ENCODE peak calls at places on chromosomes 1 and 21, in four cellular contexts. Z, M, I and D are unnamed samples.

GRCh38 chr1:158396646-158397045 is 2.6 kb downstream of the OR10T2 start:
- DNase-seq in Z (no peak), M (no peak), I (no peak), D (no peak)

GRCh38 chr1:55826413-55827080 is 611.4 kb upstream of the USP24 start:
- DNase-seq in Z (no peak), M (no peak), I (no peak), D (peak; percentile 32)

GRCh38 chr21:19049567-19049966 is 646.0 kb upstream of the TMPRSS15 start:
- DNase-seq in Z (no peak), M (no peak), I (no peak), D (peak; percentile 72)

GRCh38 chr1:204072951-204073836 is at the start of gene SOX13:
- DNase-seq in Z (peak; percentile 15), M (peak; percentile 64), I (peak; percentile 90), D (peak; percentile 80)

GRCh38 chr1:36091141-36091540 is 2.4 kb downstream of the ADPRS start:
- DNase-seq in Z (no peak), M (no peak), I (no peak), D (no peak)

GRCh38 chr1:152479792-152480595 is 30.6 kb upstream of the LCE5A start:
- DNase-seq in Z (peak; percentile 36), M (peak; percentile 49), I (peak; percentile 69), D (peak; percentile 36)

GRCh38 chr1:11806307-11806936 is 431 bp downstream of the CLCN6 start:
- DNase-seq in Z (no peak), M (no peak), I (no peak), D (peak; percentile 57)

GRCh38 chr1:169568497-169568896 is 17.8 kb downstream of the F5 start:
- DNase-seq in Z (no peak), M (no peak), I (no peak), D (no peak)

GRCh38 chr1:24048205-24048869 is 63.6 kb downstream of the MYOM3 start:
- DNase-seq in Z (peak; percentile 35), M (no peak), I (no peak), D (no peak)

GRCh38 chr1:186535388-186536133 is 74.6 kb upstream of the PDC start:
- DNase-seq in Z (peak; percentile 57), M (no peak), I (no peak), D (peak; percentile 1)

GRCh38 chr1:47231314-47232186 is 475 bp downstream of the TAL1 start:
- DNase-seq in Z (no peak), M (peak; percentile 58), I (no peak), D (peak; percentile 20)

GRCh38 chr1:246907472-246907871 is 24.3 kb downstream of the AHCTF1 start:
- DNase-seq in Z (no peak), M (no peak), I (no peak), D (peak; percentile 64)

GRCh38 chr21:29176721-29177120 is 46.3 kb downstream of the MAP3K7CL start:
- DNase-seq in Z (no peak), M (no peak), I (no peak), D (no peak)

GRCh38 chr21:32132911-32133310 is 145.9 kb downstream of the MIS18A start:
- DNase-seq in Z (no peak), M (no peak), I (no peak), D (no peak)